ENCODE peak calls at places on chromosomes 6 and 20, in six cellular contexts. A is IMR-90, E is mesenchymal stem cell, I is H1, W is mesendoderm, V is H9. Z is an unnamed sample.

GRCh38 chr6:20417819-20418218 is 16.1 kb downstream of the E2F3 start:
- DNase-seq in A (no peak), E (no peak), I (peak), W (peak), V (no peak), Z (no peak)

GRCh38 chr20:34709836-34710567 is 5.9 kb downstream of the TP53INP2 start:
- DNase-seq in A (peak), E (peak), I (no peak), W (peak), V (peak), Z (peak)

GRCh38 chr20:51487525-51488279 is 54.8 kb downstream of the NFATC2 start:
- DNase-seq in A (peak), E (peak), I (no peak), W (no peak), V (no peak), Z (no peak)

GRCh38 chr6:42279144-42279781 is 61.6 kb upstream of the MRPS10 start:
- DNase-seq in A (peak), E (no peak), I (no peak), W (no peak), V (no peak), Z (no peak)

GRCh38 chr6:88922775-88923548 is 40.5 kb downstream of the RNGTT start:
- DNase-seq in A (peak), E (peak), I (no peak), W (no peak), V (no peak), Z (no peak)

GRCh38 chr6:33410711-33411631 is at the start of gene PHF1:
- DNase-seq in A (peak), E (peak), I (peak), W (no peak), V (no peak), Z (no peak)

GRCh38 chr20:19633985-19634384 is 124.1 kb upstream of the RIN2 start:
- DNase-seq in A (peak), E (no peak), I (no peak), W (no peak), V (no peak), Z (no peak)

GRCh38 chr6:45438849-45439406 is 61.2 kb upstream of the SUPT3H start:
- DNase-seq in A (peak), E (peak), I (no peak), W (no peak), V (no peak), Z (no peak)

GRCh38 chr6:27742833-27743573 is 169.2 kb downstream of the OR2B2 start:
- DNase-seq in A (no peak), E (no peak), I (no peak), W (no peak), V (no peak), Z (no peak)

GRCh38 chr6:154448448-154449096 is 61.9 kb downstream of the CNKSR3 start:
- DNase-seq in A (peak), E (peak), I (no peak), W (no peak), V (no peak), Z (no peak)

GRCh38 chr6:17859846-17860245 is 127.6 kb downstream of the KIF13A start:
- DNase-seq in A (no peak), E (no peak), I (no peak), W (no peak), V (no peak), Z (no peak)

GRCh38 chr20:31679357-31680285 is 41.9 kb downstream of the COX4I2 start:
- DNase-seq in A (no peak), E (no peak), I (no peak), W (no peak), V (no peak), Z (no peak)
- H2AK5ac ChIP-seq in A (peak), E (peak), I (no peak), W (no peak), V (no peak), Z (peak)

DNA sequence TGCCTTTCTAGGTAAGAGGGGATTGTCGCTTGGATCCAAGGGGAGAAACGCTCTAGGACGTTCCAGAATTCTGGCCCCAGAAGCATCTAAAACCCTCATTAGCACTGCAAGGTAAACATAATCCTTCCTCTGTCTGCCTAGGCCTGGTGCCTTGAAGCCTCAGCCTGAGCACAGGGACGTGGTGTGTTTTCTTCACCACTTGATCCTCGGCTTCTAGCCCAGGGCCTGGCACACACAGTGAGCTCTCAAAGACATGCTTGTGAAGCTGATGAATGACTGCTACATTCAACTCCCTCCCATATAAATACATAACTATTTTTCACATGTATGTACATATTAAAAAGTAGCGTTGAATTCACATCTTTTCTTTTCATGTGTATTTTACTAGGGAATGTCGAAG is 100.3 kb downstream of the ISM1 start:
- DNase-seq in A (no peak), E (no peak), I (no peak), W (no peak), V (no peak), Z (no peak)
- H2AK5ac ChIP-seq in A (no peak), E (no peak), I (no peak), W (no peak), V (no peak), Z (no peak)

GRCh38 chr6:28960846-28961500 is 37.2 kb upstream of the TRIM27 start:
- DNase-seq in A (no peak), E (no peak), I (no peak), W (no peak), V (no peak), Z (no peak)
- H2AK5ac ChIP-seq in A (no peak), E (no peak), I (no peak), W (no peak), V (no peak), Z (no peak)

DNA sequence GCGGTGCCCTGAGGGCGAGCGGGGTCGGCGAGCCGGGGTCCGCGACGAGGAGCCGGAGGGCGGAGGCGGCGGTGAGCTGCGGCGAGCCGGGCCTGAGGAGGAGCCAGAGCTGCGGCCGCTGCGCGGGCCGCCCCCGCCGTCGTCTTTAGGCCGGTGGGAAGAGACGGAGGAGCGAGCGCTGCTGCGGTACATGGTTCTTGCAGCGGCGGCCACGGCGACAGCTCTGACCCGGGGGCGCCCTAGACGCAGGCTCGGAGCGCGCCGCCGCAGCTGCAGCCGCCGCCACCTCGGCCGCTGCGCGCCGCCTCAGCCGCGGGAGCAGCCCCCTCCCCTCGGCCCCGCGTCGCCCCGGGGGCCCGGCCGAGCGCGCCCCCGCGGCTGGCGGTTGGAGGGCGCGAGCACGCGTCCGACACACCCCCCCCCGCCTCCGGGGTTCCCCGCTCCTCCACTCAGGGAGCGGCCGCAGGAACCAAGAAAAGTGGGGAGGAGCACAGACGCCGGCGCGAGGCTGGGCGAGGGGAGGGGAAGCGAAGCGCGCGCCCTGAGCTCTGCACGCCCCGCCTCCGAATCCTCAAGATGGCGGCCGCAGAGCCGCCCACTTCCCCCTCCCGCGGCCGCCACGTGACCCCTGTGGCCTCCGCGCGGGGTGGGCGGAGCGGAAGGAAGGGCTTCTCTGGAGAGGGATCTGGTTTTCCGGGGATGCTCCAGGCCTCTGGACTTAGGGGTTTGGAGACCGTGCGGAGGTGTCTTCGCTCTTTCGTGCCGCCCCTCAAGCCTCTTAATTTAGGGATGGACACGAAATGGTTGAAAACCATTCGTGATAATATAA is at the start of gene ZNF318:
- DNase-seq in A (peak), E (peak), I (peak), W (peak), V (peak), Z (peak)
- H2AK5ac ChIP-seq in A (peak), E (peak), I (no peak), W (no peak), V (no peak), Z (no peak)

GRCh38 chr6:169215201-169215661 is 38.4 kb downstream of the THBS2 start:
- DNase-seq in A (peak), E (no peak), I (no peak), W (peak), V (no peak), Z (no peak)

GRCh38 chr6:169212436-169212835 is 41.2 kb downstream of the THBS2 start:
- DNase-seq in A (no peak), E (no peak), I (no peak), W (no peak), V (no peak), Z (no peak)

GRCh38 chr6:169213814-169214520 is 39.7 kb downstream of the THBS2 start:
- DNase-seq in A (no peak), E (no peak), I (no peak), W (no peak), V (no peak), Z (no peak)

GRCh38 chr6:169211881-169212280 is 41.8 kb downstream of the THBS2 start:
- DNase-seq in A (no peak), E (no peak), I (no peak), W (no peak), V (no peak), Z (no peak)

GRCh38 chr6:169212897-169213813 is 40.5 kb downstream of the THBS2 start:
- DNase-seq in A (peak), E (peak), I (peak), W (peak), V (peak), Z (peak)
- H2AK5ac ChIP-seq in A (peak), E (peak), I (no peak), W (no peak), V (no peak), Z (peak)

GRCh38 chr6:165894228-165894825 is 231.3 kb upstream of the PDE10A start:
- DNase-seq in A (no peak), E (no peak), I (no peak), W (no peak), V (no peak), Z (no peak)

GRCh38 chr6:165899592-165899991 is 236.6 kb upstream of the PDE10A start:
- DNase-seq in A (no peak), E (no peak), I (no peak), W (no peak), V (no peak), Z (no peak)

GRCh38 chr6:165891320-165891719 is 228.3 kb upstream of the PDE10A start:
- DNase-seq in A (no peak), E (no peak), I (no peak), W (peak), V (no peak), Z (no peak)

GRCh38 chr6:165893431-165893830 is 230.4 kb upstream of the PDE10A start:
- DNase-seq in A (no peak), E (no peak), I (no peak), W (no peak), V (no peak), Z (no peak)

GRCh38 chr6:165895421-165896165 is 232.6 kb upstream of the PDE10A start:
- DNase-seq in A (no peak), E (no peak), I (no peak), W (peak), V (no peak), Z (no peak)
- H2AK5ac ChIP-seq in A (no peak), E (no peak), I (no peak), W (no peak), V (no peak), Z (no peak)

GRCh38 chr6:11604836-11605506 is 67.4 kb downstream of the TMEM170B start:
- DNase-seq in A (no peak), E (no peak), I (no peak), W (no peak), V (no peak), Z (no peak)
- H2AK5ac ChIP-seq in A (no peak), E (peak), I (no peak), W (no peak), V (no peak), Z (no peak)

DNA sequence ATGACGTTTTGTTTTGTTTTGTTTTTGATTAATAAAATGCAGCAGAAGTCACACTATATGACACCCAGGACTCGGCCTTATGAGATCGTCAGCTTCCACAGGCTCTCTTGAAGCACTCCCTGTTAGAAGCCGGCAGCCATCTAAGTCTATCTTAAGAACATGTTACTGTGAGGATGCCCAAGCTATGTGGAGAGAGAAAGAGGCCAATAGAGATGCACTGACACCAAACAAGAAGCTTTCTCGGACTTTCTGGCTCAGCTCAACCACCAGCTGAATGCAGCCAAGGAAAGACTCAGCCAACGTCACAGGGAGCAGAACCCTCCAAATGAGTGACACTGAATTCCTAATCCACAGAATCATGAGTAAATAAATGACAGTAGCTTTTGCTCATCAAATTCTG is 14.0 kb downstream of the SGK1 start:
- DNase-seq in A (peak), E (no peak), I (no peak), W (no peak), V (no peak), Z (no peak)
- H2AK5ac ChIP-seq in A (no peak), E (no peak), I (no peak), W (no peak), V (no peak), Z (no peak)

GRCh38 chr20:18287915-18288747 is at the start of gene ZNF133:
- DNase-seq in A (peak), E (peak), I (peak), W (peak), V (peak), Z (peak)
- H2AK5ac ChIP-seq in A (peak), E (no peak), I (no peak), W (no peak), V (no peak), Z (no peak)

Z was measured in neuronal stem cell.